ENCODE peak calls at places on chromosomes 12 and 14, in five cellular contexts. One of them, this sample, is unnamed.

GRCh38 chr12:116202940-116203339 is 74.6 kb downstream of the MED13L start:
- DNase-seq in dorsolateral prefrontal cortex: no peak
- DNase-seq in PC-3: no peak
- DNase-seq in ovary: no peak
- DNase-seq in Peyer's patch: no peak
- DNase-seq in this sample: no peak

GRCh38 chr14:53409974-53410373 is 256.9 kb upstream of the DDHD1 start:
- DNase-seq in dorsolateral prefrontal cortex: no peak
- DNase-seq in PC-3: no peak
- DNase-seq in ovary: no peak
- DNase-seq in Peyer's patch: no peak
- DNase-seq in this sample: no peak

GRCh38 chr14:55851961-55852360 is 266.2 kb upstream of the PELI2 start:
- DNase-seq in dorsolateral prefrontal cortex: no peak
- DNase-seq in PC-3: no peak
- DNase-seq in ovary: no peak
- DNase-seq in Peyer's patch: no peak
- DNase-seq in this sample: no peak

GRCh38 chr14:91369628-91370445 is 47.8 kb downstream of the CCDC88C start:
- DNase-seq in dorsolateral prefrontal cortex: no peak
- DNase-seq in PC-3: peak; percentile 10
- DNase-seq in ovary: no peak
- DNase-seq in Peyer's patch: no peak
- DNase-seq in this sample: no peak

GRCh38 chr14:105093426-105094192 is 28.4 kb upstream of the GPR132 start:
- DNase-seq in dorsolateral prefrontal cortex: no peak
- DNase-seq in PC-3: peak; percentile 80
- DNase-seq in ovary: peak; percentile 82
- DNase-seq in Peyer's patch: peak; percentile 78
- DNase-seq in this sample: no peak

GRCh38 chr12:112458751-112459150 is 40.0 kb downstream of the PTPN11 start:
- DNase-seq in dorsolateral prefrontal cortex: no peak
- DNase-seq in PC-3: no peak
- DNase-seq in ovary: no peak
- DNase-seq in Peyer's patch: no peak
- DNase-seq in this sample: no peak

GRCh38 chr12:78038986-78039385 is 208.3 kb downstream of the NAV3 start:
- DNase-seq in dorsolateral prefrontal cortex: no peak
- DNase-seq in PC-3: no peak
- DNase-seq in ovary: no peak
- DNase-seq in Peyer's patch: no peak
- DNase-seq in this sample: no peak

GRCh38 chr12:94798107-94798506 is 147.8 kb upstream of the TMCC3 start:
- DNase-seq in dorsolateral prefrontal cortex: no peak
- DNase-seq in PC-3: no peak
- DNase-seq in ovary: no peak
- DNase-seq in Peyer's patch: no peak
- DNase-seq in this sample: no peak

DNA sequence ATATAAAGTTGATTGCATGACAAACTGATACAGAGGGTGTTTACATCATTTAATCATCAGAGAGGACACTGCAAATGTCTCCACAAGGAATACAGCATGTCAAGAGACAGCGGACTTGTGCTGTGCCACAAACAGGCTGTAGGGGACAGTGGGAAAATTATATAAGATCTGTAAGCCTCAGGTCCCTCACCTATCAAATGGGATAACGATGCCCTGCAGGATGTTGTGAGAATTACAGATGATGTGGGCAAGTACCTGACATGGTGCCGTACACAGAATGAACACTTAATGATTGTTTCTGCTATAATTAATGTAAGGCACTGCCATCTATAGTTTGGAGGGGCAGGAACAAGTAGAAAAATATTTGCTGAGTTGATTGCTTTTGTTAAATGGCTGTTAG is 81.9 kb upstream of the GTF2A1 start:
- DNase-seq in dorsolateral prefrontal cortex: no peak
- DNase-seq in PC-3: no peak
- DNase-seq in ovary: no peak
- DNase-seq in Peyer's patch: no peak
- DNase-seq in this sample: no peak
- TF ChIP-seq CTCF in dorsolateral prefrontal cortex: no peak
- TF ChIP-seq CTCF in PC-3: no peak
- TF ChIP-seq CTCF in ovary: no peak
- TF ChIP-seq CTCF in Peyer's patch: no peak
- TF ChIP-seq CTCF in this sample: no peak

DNA sequence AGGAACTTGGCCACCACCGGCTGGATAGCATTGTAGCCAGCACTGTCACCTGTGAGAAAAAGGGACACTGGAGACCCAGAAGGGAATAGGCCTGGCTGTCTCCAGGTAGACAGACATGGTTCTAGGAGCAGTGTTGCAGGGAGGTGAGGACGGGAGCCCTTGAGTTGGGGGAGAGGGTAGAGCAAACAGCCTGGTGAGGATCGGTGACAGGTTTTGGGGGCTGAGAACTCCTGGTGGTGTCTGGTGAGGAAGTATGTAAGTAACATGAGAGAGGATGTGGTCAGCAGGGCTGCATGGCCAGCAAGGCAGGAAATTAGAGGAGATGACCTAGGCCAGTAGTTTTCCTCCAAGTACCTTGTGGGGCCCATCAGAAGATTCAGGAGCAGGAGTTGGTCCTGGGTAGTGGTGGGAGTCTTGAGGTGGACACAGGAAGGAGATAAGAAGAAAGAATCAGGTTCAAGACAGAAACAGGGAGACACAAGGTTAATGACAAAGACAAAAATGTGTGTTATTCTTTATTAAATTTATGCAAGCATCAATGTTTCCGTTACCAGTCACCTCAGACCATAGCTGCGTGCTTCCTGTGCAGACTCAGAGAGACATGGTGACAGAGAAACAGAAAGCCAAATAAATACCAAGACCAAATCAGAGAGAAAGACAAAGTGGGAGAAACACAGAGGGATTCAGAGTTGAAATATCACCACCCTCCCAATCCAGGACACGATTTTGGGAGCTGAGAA is at the start of gene ARHGAP9:
- DNase-seq in dorsolateral prefrontal cortex: no peak
- DNase-seq in PC-3: no peak
- DNase-seq in ovary: no peak
- DNase-seq in Peyer's patch: peak; percentile 76
- DNase-seq in this sample: no peak
- H3K27me3 ChIP-seq in dorsolateral prefrontal cortex: peaks cover 20% of the 10 kb centered on the region
- H3K27me3 ChIP-seq in PC-3: peaks cover 26% of the 10 kb centered on the region
- H3K27me3 ChIP-seq in ovary: no peaks in the 10 kb centered on the region
- H3K27me3 ChIP-seq in Peyer's patch: peaks cover 11% of the 10 kb centered on the region
- H3K27me3 ChIP-seq in this sample: peaks cover 23% of the 10 kb centered on the region

DNA sequence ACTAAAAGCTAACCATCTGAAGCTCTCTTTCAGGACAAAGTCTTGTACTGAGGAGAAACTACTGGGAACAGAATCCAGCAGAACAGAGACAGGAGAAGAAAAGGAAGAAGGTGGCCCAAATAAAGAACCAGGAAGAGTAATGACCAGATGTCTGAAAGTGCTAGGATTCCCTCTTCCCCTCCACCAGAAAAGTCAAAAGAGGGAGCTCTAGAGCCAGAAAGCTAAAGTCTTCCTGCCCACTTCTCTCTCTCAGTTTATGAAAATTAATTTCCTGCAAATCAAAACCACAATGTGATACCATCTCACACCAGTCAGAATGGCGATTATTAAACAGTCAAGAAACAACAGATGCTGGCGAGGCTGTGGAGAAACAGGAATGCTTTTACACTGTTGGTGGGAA is 47.2 kb downstream of the SPPL3 start:
- DNase-seq in dorsolateral prefrontal cortex: no peak
- DNase-seq in PC-3: peak; percentile 52
- DNase-seq in ovary: no peak
- DNase-seq in Peyer's patch: no peak
- DNase-seq in this sample: no peak
- TF ChIP-seq CTCF in dorsolateral prefrontal cortex: no peak
- TF ChIP-seq CTCF in PC-3: peak; percentile 71
- TF ChIP-seq CTCF in ovary: no peak
- TF ChIP-seq CTCF in Peyer's patch: peak; percentile 32
- TF ChIP-seq CTCF in this sample: peak; percentile 49

GRCh38 chr12:114407034-114407420 is 1.1 kb upstream of the TBX5 start:
- DNase-seq in dorsolateral prefrontal cortex: no peak
- DNase-seq in PC-3: no peak
- DNase-seq in ovary: no peak
- DNase-seq in Peyer's patch: no peak
- DNase-seq in this sample: no peak
- H3K27me3 ChIP-seq in dorsolateral prefrontal cortex: peaks cover 100% of the 10 kb centered on the region
- H3K27me3 ChIP-seq in PC-3: peaks cover 98% of the 10 kb centered on the region
- H3K27me3 ChIP-seq in ovary: no peaks in the 10 kb centered on the region
- H3K27me3 ChIP-seq in Peyer's patch: peaks cover 51% of the 10 kb centered on the region
- H3K27me3 ChIP-seq in this sample: no peaks in the 10 kb centered on the region

DNA sequence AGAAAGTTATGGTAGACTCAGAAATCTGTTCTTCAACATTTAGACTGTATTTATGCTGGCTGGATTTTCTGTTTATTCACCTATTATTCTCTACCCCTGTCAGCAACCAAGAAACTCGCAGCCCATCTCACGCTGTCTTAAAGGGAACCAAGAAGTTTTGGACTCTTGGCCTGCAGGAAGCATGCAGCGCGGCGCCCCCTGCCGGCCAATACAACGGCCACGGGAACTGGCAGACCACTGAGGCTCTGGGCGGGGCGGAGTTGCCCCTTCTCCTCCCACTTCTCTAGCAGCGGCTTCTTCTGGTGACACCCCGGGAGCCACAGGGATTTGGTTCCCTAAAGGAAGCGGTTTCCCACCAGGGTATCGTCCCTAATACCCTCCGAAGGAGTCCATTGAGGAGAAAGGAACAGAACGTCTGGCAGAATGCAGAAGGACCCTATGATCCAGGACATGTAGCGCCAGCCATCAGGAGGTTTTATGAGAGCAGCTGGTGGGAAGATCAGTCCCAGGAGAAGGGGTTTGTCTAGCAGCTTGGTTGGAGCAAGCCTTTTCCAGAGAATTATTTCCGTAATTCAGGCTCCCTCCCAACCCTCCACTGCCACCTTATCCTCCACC is 21.0 kb upstream of the RNASE2 start:
- DNase-seq in dorsolateral prefrontal cortex: no peak
- DNase-seq in PC-3: peak; percentile 9
- DNase-seq in ovary: no peak
- DNase-seq in Peyer's patch: no peak
- DNase-seq in this sample: no peak
- TF ChIP-seq CTCF in dorsolateral prefrontal cortex: peak; percentile 44
- TF ChIP-seq CTCF in PC-3: peak; percentile 67
- TF ChIP-seq CTCF in ovary: no peak
- TF ChIP-seq CTCF in Peyer's patch: no peak
- TF ChIP-seq CTCF in this sample: peak; percentile 52

GRCh38 chr14:60506462-60506984 is 2.4 kb upstream of the SIX6 start:
- DNase-seq in dorsolateral prefrontal cortex: no peak
- DNase-seq in PC-3: no peak
- DNase-seq in ovary: no peak
- DNase-seq in Peyer's patch: no peak
- DNase-seq in this sample: no peak
- H3K27me3 ChIP-seq in dorsolateral prefrontal cortex: peaks cover 92% of the 10 kb centered on the region
- H3K27me3 ChIP-seq in PC-3: peaks cover 60% of the 10 kb centered on the region
- H3K27me3 ChIP-seq in ovary: peaks cover 4% of the 10 kb centered on the region
- H3K27me3 ChIP-seq in Peyer's patch: peaks cover 57% of the 10 kb centered on the region
- H3K27me3 ChIP-seq in this sample: peaks cover 56% of the 10 kb centered on the region

GRCh38 chr12:110280784-110281548 is at the start of gene ATP2A2:
- DNase-seq in dorsolateral prefrontal cortex: peak; percentile 79
- DNase-seq in PC-3: peak; percentile 96
- DNase-seq in ovary: peak; percentile 92
- DNase-seq in Peyer's patch: peak; percentile 87
- DNase-seq in this sample: no peak
- TF ChIP-seq CTCF in dorsolateral prefrontal cortex: peak; percentile 9
- TF ChIP-seq CTCF in PC-3: no peak
- TF ChIP-seq CTCF in ovary: no peak
- TF ChIP-seq CTCF in Peyer's patch: no peak
- TF ChIP-seq CTCF in this sample: no peak

GRCh38 chr12:2507811-2508210 is 287.0 kb upstream of the FKBP4 start:
- DNase-seq in dorsolateral prefrontal cortex: no peak
- DNase-seq in PC-3: no peak
- DNase-seq in ovary: no peak
- DNase-seq in Peyer's patch: no peak
- DNase-seq in this sample: no peak

GRCh38 chr12:2514038-2514340 is 280.8 kb upstream of the FKBP4 start:
- DNase-seq in dorsolateral prefrontal cortex: no peak
- DNase-seq in PC-3: no peak
- DNase-seq in ovary: no peak
- DNase-seq in Peyer's patch: no peak
- DNase-seq in this sample: no peak

GRCh38 chr12:2513141-2514037 is 281.4 kb upstream of the FKBP4 start:
- DNase-seq in dorsolateral prefrontal cortex: no peak
- DNase-seq in PC-3: no peak
- DNase-seq in ovary: no peak
- DNase-seq in Peyer's patch: no peak
- DNase-seq in this sample: no peak

GRCh38 chr12:2509137-2509536 is 285.6 kb upstream of the FKBP4 start:
- DNase-seq in dorsolateral prefrontal cortex: no peak
- DNase-seq in PC-3: no peak
- DNase-seq in ovary: no peak
- DNase-seq in Peyer's patch: no peak
- DNase-seq in this sample: no peak

DNA sequence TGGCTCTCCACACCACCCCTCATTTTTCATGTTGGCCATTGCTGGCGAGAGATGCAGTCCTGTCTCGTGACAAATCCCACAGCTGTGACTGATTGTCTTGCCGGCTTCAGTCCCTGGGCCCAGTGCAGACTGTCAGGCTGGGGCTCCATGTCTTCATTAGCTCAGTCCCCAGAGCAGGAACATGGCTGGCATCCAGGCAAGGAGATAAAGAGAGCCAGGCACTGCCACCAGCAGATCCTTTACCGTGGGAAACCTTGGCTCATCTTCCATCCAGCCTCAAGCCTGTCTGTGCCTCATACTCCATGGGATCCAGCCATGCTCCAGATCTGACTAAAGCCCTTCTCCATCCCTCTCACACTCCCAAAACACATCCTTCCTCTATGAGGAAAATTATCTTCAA is 284.7 kb upstream of the FKBP4 start:
- DNase-seq in dorsolateral prefrontal cortex: no peak
- DNase-seq in PC-3: no peak
- DNase-seq in ovary: no peak
- DNase-seq in Peyer's patch: no peak
- DNase-seq in this sample: no peak
- H3K27me3 ChIP-seq in dorsolateral prefrontal cortex: no peaks in the 10 kb centered on the region
- H3K27me3 ChIP-seq in PC-3: peaks cover 44% of the 10 kb centered on the region
- H3K27me3 ChIP-seq in ovary: no peaks in the 10 kb centered on the region
- H3K27me3 ChIP-seq in Peyer's patch: no peaks in the 10 kb centered on the region
- H3K27me3 ChIP-seq in this sample: no peaks in the 10 kb centered on the region

This sample was measured in BJ.